ENCODE peak calls at places on chromosomes 12 and 14, in ten cellular contexts. T is GM12864, O is brain microvascular endothelial cell, M is aorta, U is thoracic aorta, J is ascending aorta, V is BE2C, Q is A549, P is tibial artery, H is PC-3. F is an unnamed sample.

GRCh38 chr12:117835113-117835512 is 133.7 kb downstream of the KSR2 start:
- DNase-seq in T (no peak), O (no peak), M (no peak), U (no peak), J (no peak), V (peak), Q (no peak), P (no peak), H (no peak), F (no peak)

GRCh38 chr12:6280053-6280469 is 30.4 kb upstream of the PLEKHG6 start:
- DNase-seq in T (no peak), O (peak), M (no peak), U (peak), J (peak), V (no peak), Q (peak), P (peak), H (peak), F (peak)

GRCh38 chr14:104989236-104989950 is 3.8 kb downstream of the CLBA1 start:
- DNase-seq in T (no peak), O (no peak), M (no peak), U (no peak), J (no peak), V (no peak), Q (no peak), P (no peak), H (no peak), F (no peak)

GRCh38 chr14:87690076-87690661 is 302.8 kb downstream of the GALC start:
- DNase-seq in T (no peak), O (no peak), M (no peak), U (no peak), J (no peak), V (no peak), Q (no peak), P (no peak), H (no peak), F (no peak)

GRCh38 chr12:74689071-74689655 is 151.5 kb downstream of the ATXN7L3B start:
- DNase-seq in T (peak), O (peak), M (no peak), U (no peak), J (no peak), V (no peak), Q (peak), P (no peak), H (peak), F (peak)

GRCh38 chr12:60501124-60501729 is 905.4 kb downstream of the SLC16A7 start:
- DNase-seq in T (no peak), O (peak), M (no peak), U (no peak), J (no peak), V (no peak), Q (no peak), P (no peak), H (peak), F (no peak)

GRCh38 chr14:101076451-101077220 is 173.1 kb upstream of the RTL1 start:
- DNase-seq in T (no peak), O (no peak), M (peak), U (no peak), J (peak), V (no peak), Q (no peak), P (no peak), H (no peak), F (no peak)

GRCh38 chr14:49033131-49033530 is 553.0 kb downstream of the RPS29 start:
- DNase-seq in T (no peak), O (no peak), M (no peak), U (no peak), J (no peak), V (no peak), Q (no peak), P (no peak), H (no peak), F (no peak)

GRCh38 chr14:74080820-74081460 is 3.3 kb downstream of the ALDH6A1 start:
- DNase-seq in T (no peak), O (no peak), M (no peak), U (no peak), J (no peak), V (no peak), Q (peak), P (no peak), H (no peak), F (no peak)

GRCh38 chr14:71361335-71361734 is 454.1 kb downstream of the PCNX1 start:
- DNase-seq in T (no peak), O (peak), M (no peak), U (no peak), J (no peak), V (no peak), Q (no peak), P (no peak), H (peak), F (peak)

GRCh38 chr14:105974902-105975301 is 448.5 kb downstream of the TMEM121 start:
- DNase-seq in T (no peak), O (no peak), M (no peak), U (no peak), J (no peak), V (peak), Q (peak), P (no peak), H (no peak), F (no peak)

GRCh38 chr12:79737875-79738718 is 47.3 kb upstream of the PAWR start:
- DNase-seq in T (peak), O (peak), M (no peak), U (no peak), J (no peak), V (peak), Q (peak), P (no peak), H (peak), F (peak)

GRCh38 chr12:14167005-14167628 is 185.7 kb upstream of the GRIN2B start:
- DNase-seq in T (no peak), O (peak), M (no peak), U (no peak), J (no peak), V (peak), Q (peak), P (no peak), H (peak), F (peak)

GRCh38 chr14:89365071-89365801 is 51.8 kb downstream of the FOXN3 start:
- DNase-seq in T (peak), O (no peak), M (no peak), U (no peak), J (no peak), V (no peak), Q (no peak), P (no peak), H (no peak), F (no peak)

GRCh38 chr12:2297004-2297403 is 244.2 kb downstream of the CACNA1C start:
- DNase-seq in T (no peak), O (no peak), M (no peak), U (no peak), J (peak), V (peak), Q (no peak), P (no peak), H (no peak), F (no peak)

GRCh38 chr12:128817115-128818015 is 6.4 kb downstream of the SLC15A4 start:
- DNase-seq in T (no peak), O (peak), M (peak), U (no peak), J (peak), V (no peak), Q (no peak), P (peak), H (no peak), F (peak)

GRCh38 chr14:27995688-27996087 is 770.9 kb upstream of the FOXG1 start:
- DNase-seq in T (no peak), O (no peak), M (no peak), U (no peak), J (no peak), V (no peak), Q (no peak), P (no peak), H (no peak), F (no peak)

GRCh38 chr12:17079251-17079909 is 473.4 kb upstream of the LMO3 start:
- DNase-seq in T (no peak), O (no peak), M (no peak), U (no peak), J (no peak), V (no peak), Q (no peak), P (no peak), H (peak), F (no peak)

GRCh38 chr12:131101006-131101405 is 147.3 kb downstream of the ADGRD1 start:
- DNase-seq in T (no peak), O (no peak), M (peak), U (no peak), J (peak), V (peak), Q (no peak), P (no peak), H (no peak), F (no peak)

GRCh38 chr14:20719777-20720176 is 25.9 kb upstream of the EDDM3A start:
- DNase-seq in T (no peak), O (no peak), M (no peak), U (no peak), J (no peak), V (no peak), Q (no peak), P (no peak), H (peak), F (no peak)

GRCh38 chr14:24339284-24340151 is at the start of gene RIPK3:
- DNase-seq in T (peak), O (no peak), M (peak), U (no peak), J (no peak), V (no peak), Q (no peak), P (no peak), H (no peak), F (no peak)

GRCh38 chr12:122749569-122750332 is 2.9 kb upstream of the DENR start:
- DNase-seq in T (no peak), O (no peak), M (no peak), U (no peak), J (no peak), V (peak), Q (peak), P (no peak), H (peak), F (no peak)

GRCh38 chr14:105492966-105493871 is 2.2 kb downstream of the TEDC1 start:
- DNase-seq in T (no peak), O (no peak), M (peak), U (no peak), J (peak), V (peak), Q (peak), P (peak), H (no peak), F (no peak)

GRCh38 chr14:48350971-48351370 is 675.6 kb upstream of the MDGA2 start:
- DNase-seq in T (no peak), O (no peak), M (no peak), U (no peak), J (no peak), V (no peak), Q (no peak), P (no peak), H (peak), F (peak)

GRCh38 chr12:94287245-94287628 is 138.9 kb downstream of the PLXNC1 start:
- DNase-seq in T (no peak), O (no peak), M (no peak), U (no peak), J (no peak), V (no peak), Q (no peak), P (no peak), H (no peak), F (no peak)

GRCh38 chr14:69400154-69400553 is 1.7 kb downstream of the SLC39A9 start:
- DNase-seq in T (no peak), O (no peak), M (no peak), U (no peak), J (no peak), V (no peak), Q (no peak), P (no peak), H (no peak), F (no peak)
- H3K4me3 ChIP-seq in T (peak), O (peak), M (no peak), U (peak), J (peak), V (peak), Q (peak), P (no peak), H (peak), F (peak)

GRCh38 chr12:25979563-25979962 is 21.1 kb downstream of the RASSF8 start:
- DNase-seq in T (no peak), O (no peak), M (no peak), U (no peak), J (no peak), V (no peak), Q (no peak), P (no peak), H (peak), F (no peak)
- H3K4me3 ChIP-seq in T (no peak), O (no peak), M (no peak), U (no peak), J (no peak), V (no peak), Q (no peak), P (no peak), H (no peak), F (no peak)

DNA sequence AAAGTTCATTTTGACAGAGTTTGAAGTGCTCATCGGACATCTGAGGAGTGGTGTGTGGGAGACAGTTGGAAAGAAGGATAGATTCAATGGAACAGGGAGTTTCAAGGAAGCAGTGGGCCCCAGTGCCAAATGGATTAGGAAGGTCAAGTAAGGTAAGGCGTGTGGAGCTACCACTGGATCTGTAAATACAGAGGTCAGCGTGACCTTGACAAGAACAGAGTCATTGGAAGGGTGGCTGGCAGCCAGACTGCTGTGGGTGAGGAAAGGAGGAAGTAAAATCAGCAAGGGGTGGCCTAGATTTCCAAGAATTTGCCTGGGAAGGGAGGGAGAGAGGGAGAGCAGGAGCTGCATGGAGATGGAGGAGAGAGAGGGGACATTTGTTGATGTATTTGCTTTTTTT is 68.2 kb upstream of the IGF1 start:
- DNase-seq in T (no peak), O (no peak), M (no peak), U (no peak), J (no peak), V (no peak), Q (no peak), P (no peak), H (no peak), F (no peak)
- H3K4me3 ChIP-seq in T (no peak), O (no peak), M (no peak), U (no peak), J (no peak), V (no peak), Q (no peak), P (no peak), H (no peak), F (no peak)

GRCh38 chr12:55970775-55971174 is 3.1 kb upstream of the RAB5B start:
- DNase-seq in T (no peak), O (peak), M (no peak), U (no peak), J (no peak), V (no peak), Q (no peak), P (no peak), H (no peak), F (peak)
- H3K4me3 ChIP-seq in T (no peak), O (no peak), M (no peak), U (no peak), J (no peak), V (no peak), Q (no peak), P (no peak), H (no peak), F (no peak)

GRCh38 chr12:52679875-52680274 is 332 bp downstream of the KRT1 start:
- DNase-seq in T (no peak), O (no peak), M (no peak), U (no peak), J (no peak), V (no peak), Q (no peak), P (no peak), H (no peak), F (no peak)
- H3K4me3 ChIP-seq in T (no peak), O (no peak), M (no peak), U (no peak), J (no peak), V (no peak), Q (no peak), P (no peak), H (no peak), F (no peak)

GRCh38 chr12:11654338-11654737 is 4.9 kb downstream of the ETV6 start:
- DNase-seq in T (no peak), O (no peak), M (no peak), U (no peak), J (no peak), V (no peak), Q (no peak), P (no peak), H (no peak), F (no peak)

GRCh38 chr12:11652351-11653040 is 3.0 kb downstream of the ETV6 start:
- DNase-seq in T (peak), O (peak), M (no peak), U (no peak), J (no peak), V (no peak), Q (no peak), P (no peak), H (peak), F (no peak)

GRCh38 chr12:11651377-11651776 is 1.9 kb downstream of the ETV6 start:
- DNase-seq in T (no peak), O (no peak), M (no peak), U (no peak), J (no peak), V (no peak), Q (no peak), P (no peak), H (no peak), F (no peak)

GRCh38 chr12:11651785-11652184 is 2.3 kb downstream of the ETV6 start:
- DNase-seq in T (no peak), O (no peak), M (no peak), U (no peak), J (no peak), V (no peak), Q (no peak), P (no peak), H (peak), F (no peak)

GRCh38 chr12:11653215-11653753 is 3.8 kb downstream of the ETV6 start:
- DNase-seq in T (peak), O (no peak), M (no peak), U (no peak), J (no peak), V (no peak), Q (no peak), P (no peak), H (no peak), F (no peak)
- H3K4me3 ChIP-seq in T (peak), O (peak), M (peak), U (peak), J (peak), V (no peak), Q (no peak), P (peak), H (no peak), F (peak)

GRCh38 chr12:121538699-121539061 is 42.1 kb downstream of the KDM2B start:
- DNase-seq in T (no peak), O (no peak), M (no peak), U (no peak), J (no peak), V (no peak), Q (peak), P (no peak), H (peak), F (no peak)

GRCh38 chr12:121536058-121536928 is 44.5 kb downstream of the KDM2B start:
- DNase-seq in T (peak), O (peak), M (peak), U (peak), J (peak), V (peak), Q (peak), P (peak), H (no peak), F (peak)

GRCh38 chr12:121537814-121538698 is 42.8 kb downstream of the KDM2B start:
- DNase-seq in T (no peak), O (no peak), M (peak), U (no peak), J (no peak), V (peak), Q (no peak), P (no peak), H (peak), F (no peak)

GRCh38 chr12:121535150-121536057 is 45.4 kb downstream of the KDM2B start:
- DNase-seq in T (no peak), O (no peak), M (no peak), U (no peak), J (no peak), V (no peak), Q (no peak), P (no peak), H (no peak), F (no peak)

DNA sequence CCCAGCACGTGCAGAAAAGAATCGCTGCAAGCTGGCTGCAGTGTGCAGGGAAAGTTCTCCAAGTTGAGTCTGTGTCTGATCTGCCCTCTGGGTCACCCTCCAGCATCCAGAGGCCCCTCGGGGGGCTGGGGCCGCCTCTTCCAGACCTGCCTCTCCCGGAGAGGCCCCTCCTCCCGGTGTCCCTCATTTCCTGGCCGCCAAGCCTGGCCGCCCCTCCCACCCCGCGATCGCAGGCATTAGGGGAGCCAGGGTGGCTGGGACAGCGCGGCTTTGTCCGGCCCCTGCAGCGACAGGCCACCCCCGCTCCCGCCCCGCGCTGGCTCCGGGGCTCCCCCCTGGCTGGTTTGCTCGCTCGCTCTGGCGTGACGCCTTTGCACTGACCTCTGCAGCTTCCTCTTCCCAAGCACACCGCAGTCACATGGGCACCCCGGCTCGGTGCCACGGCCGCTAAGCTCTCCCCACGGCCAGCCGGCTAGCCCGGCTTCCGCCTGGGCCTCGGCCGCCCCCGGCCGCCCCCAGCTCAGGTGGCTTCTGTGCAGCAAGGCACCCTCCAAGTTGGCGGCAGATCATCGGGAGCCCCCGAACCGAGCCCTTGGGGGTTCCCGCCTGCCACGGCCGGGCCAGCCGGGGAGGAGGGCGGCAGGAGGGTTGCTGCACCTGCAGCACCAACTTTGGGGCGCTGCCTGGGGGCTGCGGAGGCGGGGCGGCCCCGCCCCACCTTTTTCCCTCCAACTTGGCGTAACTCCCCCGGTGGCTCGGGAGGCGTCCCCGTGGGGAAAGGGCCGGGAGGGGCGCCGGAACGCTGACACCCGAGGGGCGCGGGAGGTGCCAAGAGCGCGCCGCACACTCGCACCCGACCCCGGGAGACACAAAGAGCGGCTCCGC is 43.7 kb downstream of the KDM2B start:
- DNase-seq in T (peak), O (no peak), M (peak), U (peak), J (peak), V (peak), Q (peak), P (peak), H (peak), F (no peak)
- H3K4me3 ChIP-seq in T (peak), O (peak), M (peak), U (peak), J (peak), V (peak), Q (peak), P (peak), H (peak), F (peak)

GRCh38 chr14:95518045-95518751 is 1.7 kb upstream of the SYNE3 start:
- DNase-seq in T (no peak), O (peak), M (no peak), U (no peak), J (peak), V (no peak), Q (no peak), P (no peak), H (no peak), F (no peak)

GRCh38 chr14:95522116-95522515 is 5.7 kb upstream of the SYNE3 start:
- DNase-seq in T (no peak), O (no peak), M (no peak), U (no peak), J (no peak), V (no peak), Q (no peak), P (no peak), H (no peak), F (no peak)

GRCh38 chr14:95521001-95521400 is 4.6 kb upstream of the SYNE3 start:
- DNase-seq in T (no peak), O (no peak), M (no peak), U (no peak), J (peak), V (no peak), Q (no peak), P (no peak), H (no peak), F (no peak)

GRCh38 chr14:95520346-95520745 is 3.9 kb upstream of the SYNE3 start:
- DNase-seq in T (no peak), O (no peak), M (no peak), U (no peak), J (peak), V (no peak), Q (no peak), P (no peak), H (no peak), F (no peak)

GRCh38 chr14:95519699-95520098 is 3.2 kb upstream of the SYNE3 start:
- DNase-seq in T (no peak), O (peak), M (peak), U (no peak), J (peak), V (no peak), Q (no peak), P (peak), H (peak), F (no peak)
- H3K4me3 ChIP-seq in T (no peak), O (no peak), M (no peak), U (peak), J (peak), V (peak), Q (no peak), P (no peak), H (peak), F (no peak)

GRCh38 chr12:43347026-43347425 is 205.0 kb downstream of the ADAMTS20 start:
- DNase-seq in T (no peak), O (no peak), M (no peak), U (no peak), J (no peak), V (no peak), Q (no peak), P (no peak), H (no peak), F (no peak)

GRCh38 chr12:43348221-43348620 is 203.8 kb downstream of the ADAMTS20 start:
- DNase-seq in T (no peak), O (no peak), M (no peak), U (no peak), J (no peak), V (no peak), Q (no peak), P (no peak), H (no peak), F (no peak)

GRCh38 chr12:43352001-43352400 is 200.0 kb downstream of the ADAMTS20 start:
- DNase-seq in T (no peak), O (no peak), M (no peak), U (no peak), J (no peak), V (no peak), Q (no peak), P (no peak), H (no peak), F (no peak)

GRCh38 chr12:43345023-43345422 is 207.0 kb downstream of the ADAMTS20 start:
- DNase-seq in T (no peak), O (no peak), M (no peak), U (no peak), J (no peak), V (no peak), Q (no peak), P (no peak), H (no peak), F (no peak)

GRCh38 chr12:43349863-43350262 is 202.1 kb downstream of the ADAMTS20 start:
- DNase-seq in T (no peak), O (no peak), M (no peak), U (no peak), J (no peak), V (no peak), Q (peak), P (no peak), H (peak), F (no peak)
- H3K4me3 ChIP-seq in T (no peak), O (no peak), M (no peak), U (no peak), J (no peak), V (no peak), Q (no peak), P (no peak), H (no peak), F (no peak)